ENCODE peak calls at places on chromosome 13, in five cellular contexts. G is left lung, O is endothelial cell, I is AG09309, P is lung. J is an unnamed sample.

GRCh38 chr13:107900775-107901174 is 314.6 kb downstream of the LIG4 start:
- DNase-seq in G (no peak), O (no peak), I (no peak), P (no peak), J (no peak)

GRCh38 chr13:50079278-50080157 is 64.3 kb downstream of the KCNRG start:
- DNase-seq in G (no peak), O (no peak), I (no peak), P (no peak), J (no peak)

GRCh38 chr13:79450110-79450509 is 30.8 kb upstream of the NDFIP2 start:
- DNase-seq in G (no peak), O (no peak), I (no peak), P (no peak), J (no peak)

GRCh38 chr13:99176309-99177276 is 24.1 kb upstream of the UBAC2 start:
- DNase-seq in G (peak; percentile 83), O (peak; percentile 77), I (no peak), P (peak; percentile 74), J (peak; percentile 70)

GRCh38 chr13:93766719-93767118 is 540.1 kb downstream of the GPC6 start:
- DNase-seq in G (no peak), O (no peak), I (no peak), P (no peak), J (no peak)

GRCh38 chr13:65926750-65927171 is 1303.4 kb downstream of the PCDH9 start:
- DNase-seq in G (no peak), O (peak; percentile 15), I (no peak), P (no peak), J (no peak)

GRCh38 chr13:32824061-32824460 is 192.2 kb upstream of the KL start:
- DNase-seq in G (no peak), O (no peak), I (no peak), P (no peak), J (no peak)

GRCh38 chr13:106385669-106386068 is 149.8 kb downstream of the EFNB2 start:
- DNase-seq in G (no peak), O (no peak), I (no peak), P (no peak), J (no peak)

GRCh38 chr13:30808600-30808999 is 73.3 kb downstream of the ALOX5AP start:
- DNase-seq in G (no peak), O (no peak), I (no peak), P (no peak), J (no peak)

GRCh38 chr13:24997367-24997967 is 98.5 kb upstream of the PABPC3 start:
- DNase-seq in G (no peak), O (peak; percentile 21), I (peak; percentile 3), P (no peak), J (no peak)

GRCh38 chr13:32281083-32281482 is 34.1 kb downstream of the ZAR1L start:
- DNase-seq in G (no peak), O (no peak), I (no peak), P (no peak), J (no peak)

GRCh38 chr13:42232671-42233070 is 39.3 kb upstream of the AKAP11 start:
- DNase-seq in G (no peak), O (no peak), I (no peak), P (no peak), J (no peak)

GRCh38 chr13:42225051-42225450 is 46.9 kb upstream of the AKAP11 start:
- DNase-seq in G (no peak), O (no peak), I (no peak), P (no peak), J (no peak)

GRCh38 chr13:42229287-42229686 is 42.7 kb upstream of the AKAP11 start:
- DNase-seq in G (no peak), O (no peak), I (no peak), P (no peak), J (no peak)

GRCh38 chr13:42223681-42224080 is 48.3 kb upstream of the AKAP11 start:
- DNase-seq in G (no peak), O (no peak), I (no peak), P (no peak), J (no peak)

GRCh38 chr13:42228527-42228926 is 43.4 kb upstream of the AKAP11 start:
- DNase-seq in G (no peak), O (no peak), I (no peak), P (no peak), J (no peak)
- TF ChIP-seq CTCF in G (no peak), O (no peak), I (no peak), P (no peak), J (no peak)

DNA sequence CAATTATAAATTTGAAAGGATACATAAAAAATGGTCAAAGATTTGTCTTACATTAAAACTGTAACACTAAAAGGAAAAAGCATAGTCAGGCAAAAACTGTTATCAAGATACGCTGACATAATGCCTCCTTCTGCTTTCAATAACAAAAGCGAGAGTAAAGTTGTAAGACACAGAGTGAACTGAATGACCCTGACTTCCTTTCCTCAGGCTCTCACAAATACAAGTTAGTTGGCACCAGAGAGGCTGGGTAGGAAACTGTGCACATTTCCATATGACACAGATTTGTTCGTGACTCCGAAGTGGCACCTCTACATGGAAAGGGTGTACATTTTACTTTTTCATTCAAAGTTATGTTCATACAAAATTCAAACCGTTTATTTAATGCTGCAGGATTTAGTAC is 15.4 kb downstream of the FGF14 start:
- DNase-seq in G (no peak), O (no peak), I (no peak), P (no peak), J (no peak)
- TF ChIP-seq CTCF in G (no peak), O (no peak), I (no peak), P (no peak), J (no peak)

DNA sequence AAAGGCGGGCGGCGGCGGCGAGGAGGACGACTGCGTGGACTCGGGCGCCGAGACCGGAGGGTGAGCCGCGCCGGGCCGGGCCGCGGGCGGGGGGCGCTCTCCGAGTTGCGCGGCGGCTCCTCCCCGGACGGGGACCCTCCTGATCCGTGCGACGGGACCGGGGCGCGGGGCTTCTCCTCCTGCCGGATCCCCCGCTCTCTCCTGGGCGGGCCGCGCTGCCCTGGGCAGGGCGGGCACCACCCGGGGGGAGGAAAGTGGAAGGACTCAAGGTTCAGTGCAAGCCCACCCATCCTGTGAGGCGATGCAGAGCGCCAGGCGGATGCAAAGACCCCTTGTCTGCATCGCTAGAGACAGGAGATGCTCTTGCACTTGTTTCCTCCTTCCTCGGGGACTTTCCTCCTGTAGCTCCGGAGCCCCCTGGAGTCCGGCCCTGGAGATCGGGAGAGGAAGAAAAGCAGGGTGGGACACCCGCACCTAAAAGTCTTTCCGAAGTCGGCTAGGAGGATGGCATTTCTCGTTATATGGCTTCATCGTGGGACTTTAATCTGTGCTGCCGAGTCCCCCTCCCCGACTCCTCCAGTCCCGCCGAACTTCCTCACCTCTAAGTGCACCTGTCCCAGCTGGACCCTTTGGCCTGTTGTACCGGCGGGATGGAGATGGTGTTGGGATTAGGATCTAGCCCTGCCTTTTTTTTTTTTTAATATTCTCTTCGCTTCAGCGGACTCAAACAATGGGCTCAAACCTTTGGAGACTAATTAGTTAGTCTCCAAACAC is 499 bp downstream of the FAM124A start:
- DNase-seq in G (peak; percentile 84), O (peak; percentile 31), I (no peak), P (no peak), J (no peak)
- TF ChIP-seq CTCF in G (peak; percentile 14), O (no peak), I (no peak), P (no peak), J (no peak)

DNA sequence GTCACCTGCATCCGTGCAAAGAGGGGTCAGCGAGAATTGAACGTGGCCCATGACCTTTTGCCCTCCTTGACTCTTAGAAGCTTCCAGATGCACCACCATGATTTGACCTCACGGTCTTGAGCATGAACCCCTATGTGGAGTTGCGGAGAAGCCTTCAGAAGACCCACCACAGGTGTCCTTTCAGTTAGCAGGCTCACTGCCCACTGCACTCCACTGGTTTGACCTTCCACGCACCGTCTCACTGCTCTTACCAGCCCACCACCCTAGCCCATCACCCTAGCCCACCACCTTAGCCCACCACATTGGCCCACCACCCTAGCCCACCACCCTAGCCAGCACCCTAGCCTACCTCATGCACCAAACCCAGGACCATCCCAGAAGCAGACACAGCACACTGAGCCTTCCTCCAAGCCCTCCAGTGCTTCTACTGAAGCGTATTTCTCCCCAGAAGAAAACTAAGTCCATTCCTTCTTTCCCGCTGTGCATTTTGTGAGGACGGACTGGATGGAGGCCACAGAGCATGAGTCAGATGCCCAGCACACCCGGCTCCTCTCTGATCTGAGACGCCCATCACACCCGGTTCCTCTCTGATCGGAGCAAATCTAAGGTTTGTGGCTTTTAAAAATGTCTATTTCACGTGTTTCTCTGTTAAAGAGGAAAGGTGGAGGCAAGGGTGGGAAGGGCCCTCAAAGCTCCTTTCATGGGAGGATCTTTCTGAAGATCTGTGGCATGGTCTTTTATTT is 45.8 kb downstream of the SOX1 start:
- DNase-seq in G (no peak), O (no peak), I (no peak), P (no peak), J (no peak)
- TF ChIP-seq CTCF in G (no peak), O (no peak), I (no peak), P (no peak), J (no peak)

GRCh38 chr13:72253754-72254153 is 386.8 kb upstream of the DACH1 start:
- DNase-seq in G (no peak), O (no peak), I (no peak), P (no peak), J (no peak)

GRCh38 chr13:72258340-72258981 is 391.5 kb upstream of the DACH1 start:
- DNase-seq in G (no peak), O (peak; percentile 6), I (no peak), P (no peak), J (no peak)

GRCh38 chr13:72261732-72262131 is 394.7 kb upstream of the DACH1 start:
- DNase-seq in G (no peak), O (no peak), I (no peak), P (no peak), J (no peak)

GRCh38 chr13:72259528-72259927 is 392.5 kb upstream of the DACH1 start:
- DNase-seq in G (no peak), O (no peak), I (no peak), P (no peak), J (no peak)

DNA sequence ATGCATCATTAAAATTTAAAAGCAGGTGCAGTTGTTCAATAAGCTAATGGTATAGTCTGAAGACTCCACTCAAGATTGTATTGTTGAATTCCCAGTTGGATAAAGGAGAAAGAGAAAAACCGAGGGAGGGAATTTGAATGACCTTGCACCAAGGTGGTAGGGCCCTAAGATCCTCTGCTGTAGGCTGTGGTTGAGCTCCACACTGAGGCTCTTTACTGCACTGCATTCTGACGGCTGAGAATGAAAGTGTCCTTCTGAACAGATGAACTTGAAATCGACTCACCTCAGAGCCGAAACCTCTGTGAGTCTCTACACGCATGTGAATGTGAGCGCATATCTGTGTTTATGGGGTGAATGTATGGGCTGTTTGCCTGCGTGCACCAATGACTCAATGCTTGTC is 388.9 kb upstream of the DACH1 start:
- DNase-seq in G (no peak), O (peak; percentile 56), I (no peak), P (no peak), J (no peak)
- TF ChIP-seq CTCF in G (no peak), O (no peak), I (no peak), P (no peak), J (no peak)

GRCh38 chr13:86974251-86974994 is 696.7 kb upstream of the SLITRK5 start:
- DNase-seq in G (peak; percentile 35), O (no peak), I (no peak), P (no peak), J (no peak)

GRCh38 chr13:86976521-86977324 is 694.4 kb upstream of the SLITRK5 start:
- DNase-seq in G (no peak), O (no peak), I (no peak), P (no peak), J (no peak)

GRCh38 chr13:86974995-86975328 is 696.2 kb upstream of the SLITRK5 start:
- DNase-seq in G (no peak), O (no peak), I (no peak), P (no peak), J (no peak)
- TF ChIP-seq CTCF in G (no peak), O (no peak), I (no peak), P (no peak), J (no peak)

J was measured in natural killer cell.